ENCODE peak calls at places on chromosomes 1 and 21, in eight cellular contexts. L is mammary epithelial cell, I is HCT116, Y is colonic mucosa, Q is kidney, A is suprapubic skin, U is AG04450, R is transverse colon. B is an unnamed sample.

GRCh38 chr1:172429324-172430127 is 9.0 kb downstream of the C1orf105 start:
- DNase-seq in L (peak), I (peak), Y (peak), Q (no peak), A (no peak), U (no peak), R (peak), B (no peak)

GRCh38 chr1:213050745-213051126 is 305 bp upstream of the RPS6KC1 start:
- DNase-seq in L (no peak), I (no peak), Y (no peak), Q (no peak), A (no peak), U (no peak), R (no peak), B (no peak)

GRCh38 chr1:60280764-60281278 is 207.3 kb upstream of the C1orf87 start:
- DNase-seq in L (no peak), I (no peak), Y (no peak), Q (no peak), A (no peak), U (no peak), R (no peak), B (no peak)

GRCh38 chr1:5408401-5408800 is 583.8 kb downstream of the NPHP4 start:
- DNase-seq in L (no peak), I (no peak), Y (no peak), Q (no peak), A (no peak), U (no peak), R (no peak), B (no peak)

GRCh38 chr1:60823151-60823550 is 259.2 kb upstream of the NFIA start:
- DNase-seq in L (no peak), I (no peak), Y (no peak), Q (no peak), A (no peak), U (no peak), R (no peak), B (no peak)

GRCh38 chr1:231817813-231818212 is 191.2 kb downstream of the DISC1 start:
- DNase-seq in L (no peak), I (no peak), Y (no peak), Q (no peak), A (no peak), U (no peak), R (no peak), B (no peak)

GRCh38 chr1:183097438-183098051 is 74.3 kb downstream of the LAMC1 start:
- DNase-seq in L (peak), I (no peak), Y (no peak), Q (no peak), A (no peak), U (peak), R (no peak), B (no peak)

GRCh38 chr1:33141781-33142180 is 40.1 kb downstream of the TRIM62 start:
- DNase-seq in L (no peak), I (no peak), Y (no peak), Q (no peak), A (no peak), U (no peak), R (no peak), B (no peak)

GRCh38 chr1:217088521-217089221 is 365.4 kb upstream of the ESRRG start:
- DNase-seq in L (no peak), I (no peak), Y (no peak), Q (no peak), A (no peak), U (no peak), R (no peak), B (no peak)

GRCh38 chr1:114130846-114131525 is 22.7 kb downstream of the SYT6 start:
- DNase-seq in L (peak), I (no peak), Y (no peak), Q (no peak), A (no peak), U (no peak), R (no peak), B (no peak)

GRCh38 chr21:33897098-33897497 is 18.5 kb downstream of the ATP5PO start:
- DNase-seq in L (no peak), I (no peak), Y (no peak), Q (no peak), A (no peak), U (no peak), R (no peak), B (no peak)

GRCh38 chr21:26177187-26177586 is 6.6 kb upstream of the APP start:
- DNase-seq in L (peak), I (no peak), Y (no peak), Q (no peak), A (no peak), U (no peak), R (no peak), B (no peak)

GRCh38 chr1:65256860-65257719 is 52.3 kb upstream of the DNAJC6 start:
- DNase-seq in L (no peak), I (no peak), Y (no peak), Q (no peak), A (no peak), U (no peak), R (no peak), B (no peak)

GRCh38 chr1:165284471-165284870 is 72.0 kb downstream of the LMX1A start:
- DNase-seq in L (no peak), I (no peak), Y (peak), Q (no peak), A (no peak), U (no peak), R (no peak), B (no peak)

GRCh38 chr21:37915941-37916794 is at the start of gene KCNJ6:
- DNase-seq in L (peak), I (no peak), Y (no peak), Q (no peak), A (no peak), U (no peak), R (no peak), B (peak)

GRCh38 chr1:35476099-35476674 is 81.0 kb downstream of the KIAA0319L start:
- DNase-seq in L (no peak), I (no peak), Y (no peak), Q (no peak), A (no peak), U (no peak), R (no peak), B (no peak)

GRCh38 chr21:15063081-15063820 is 1.5 kb downstream of the NRIP1 start:
- DNase-seq in L (peak), I (no peak), Y (peak), Q (no peak), A (no peak), U (no peak), R (no peak), B (no peak)

GRCh38 chr1:212760126-212760823 is 31.3 kb downstream of the NSL1 start:
- DNase-seq in L (no peak), I (no peak), Y (no peak), Q (no peak), A (no peak), U (no peak), R (peak), B (peak)

DNA sequence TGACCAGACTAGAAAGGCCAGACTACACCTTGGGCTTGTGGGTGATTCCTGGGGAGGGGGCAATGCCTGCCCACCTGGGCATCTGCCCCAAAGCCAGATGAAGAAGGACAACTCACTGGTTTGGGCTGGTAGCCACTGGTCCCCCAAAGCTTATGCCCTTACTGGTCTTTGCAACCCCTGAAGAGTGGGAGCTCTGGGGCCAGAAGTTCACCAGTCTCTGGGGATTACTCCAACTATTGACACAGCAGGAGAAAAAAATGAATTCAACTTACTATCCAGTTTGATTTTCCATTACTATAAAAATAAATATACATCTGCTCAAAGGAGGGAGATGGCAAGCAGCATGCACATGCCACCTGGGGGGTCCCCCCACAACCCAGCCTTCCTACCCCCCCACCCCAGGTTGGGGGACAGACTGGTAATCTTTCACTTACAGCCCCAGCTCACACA is 2.6 kb downstream of the AHDC1 start:
- DNase-seq in L (no peak), I (no peak), Y (no peak), Q (no peak), A (no peak), U (no peak), R (no peak), B (no peak)
- H3K4me3 ChIP-seq in L (peak), I (no peak), Y (peak), Q (peak), A (peak), U (peak), R (no peak), B (no peak)

GRCh38 chr1:18147672-18148071 is 40.1 kb downstream of the IGSF21 start:
- DNase-seq in L (no peak), I (no peak), Y (no peak), Q (no peak), A (no peak), U (no peak), R (no peak), B (no peak)
- H3K27ac ChIP-seq in L (no peak), I (no peak), Y (no peak), Q (no peak), A (no peak), U (no peak), R (no peak), B (no peak)

DNA sequence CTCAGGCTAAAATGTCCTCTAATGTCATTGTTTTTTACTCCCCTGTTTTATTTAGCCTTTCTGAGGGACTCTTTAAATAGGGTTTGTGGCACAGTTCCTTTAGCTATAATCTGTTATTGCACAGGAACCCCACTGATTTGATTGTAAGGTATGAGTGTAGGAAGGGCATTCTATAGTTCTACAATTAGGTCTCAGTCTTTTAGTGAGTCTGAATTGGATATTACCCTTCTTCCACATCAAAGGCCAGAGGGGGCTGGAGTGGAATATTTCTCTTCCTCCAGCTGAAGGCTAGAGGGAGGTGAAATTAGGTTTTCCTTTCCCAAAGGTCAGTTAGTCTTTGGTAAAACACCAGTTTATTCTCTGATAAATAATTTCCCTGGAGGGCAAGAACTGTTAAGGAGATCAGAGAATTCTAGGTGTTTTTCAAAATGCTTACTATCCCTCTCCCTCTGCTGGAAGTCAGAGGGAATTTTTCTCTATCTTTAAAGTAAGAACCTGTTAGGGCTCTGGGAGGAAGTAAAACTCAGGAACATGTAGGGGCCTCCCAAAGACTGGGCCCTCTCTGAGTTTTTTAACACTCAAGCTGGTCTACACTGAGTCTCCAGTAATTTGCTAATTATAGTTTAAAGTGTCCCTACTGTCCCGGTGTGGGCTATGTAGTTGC is 176.3 kb upstream of the ZNHIT6 start:
- DNase-seq in L (no peak), I (no peak), Y (no peak), Q (no peak), A (no peak), U (no peak), R (no peak), B (no peak)
- TF ChIP-seq CTCF in L (peak), I (peak), Y (peak), Q (peak), A (no peak), U (peak), R (peak), B (no peak)

GRCh38 chr21:29056538-29057050 is 16.9 kb downstream of the CCT8 start:
- DNase-seq in L (no peak), I (no peak), Y (no peak), Q (no peak), A (no peak), U (no peak), R (no peak), B (no peak)

GRCh38 chr21:29053011-29053553 is 20.4 kb downstream of the CCT8 start:
- DNase-seq in L (no peak), I (no peak), Y (no peak), Q (no peak), A (no peak), U (no peak), R (no peak), B (no peak)

GRCh38 chr21:29053656-29054055 is 19.8 kb downstream of the CCT8 start:
- DNase-seq in L (no peak), I (no peak), Y (no peak), Q (no peak), A (no peak), U (peak), R (no peak), B (no peak)

GRCh38 chr21:29055080-29055479 is 18.4 kb downstream of the CCT8 start:
- DNase-seq in L (no peak), I (no peak), Y (no peak), Q (no peak), A (no peak), U (no peak), R (no peak), B (no peak)

GRCh38 chr21:29056005-29056404 is 17.4 kb downstream of the CCT8 start:
- DNase-seq in L (no peak), I (no peak), Y (no peak), Q (no peak), A (no peak), U (no peak), R (no peak), B (no peak)
- H3K4me3 ChIP-seq in L (no peak), I (no peak), Y (no peak), Q (no peak), A (no peak), U (no peak), R (no peak), B (no peak)

DNA sequence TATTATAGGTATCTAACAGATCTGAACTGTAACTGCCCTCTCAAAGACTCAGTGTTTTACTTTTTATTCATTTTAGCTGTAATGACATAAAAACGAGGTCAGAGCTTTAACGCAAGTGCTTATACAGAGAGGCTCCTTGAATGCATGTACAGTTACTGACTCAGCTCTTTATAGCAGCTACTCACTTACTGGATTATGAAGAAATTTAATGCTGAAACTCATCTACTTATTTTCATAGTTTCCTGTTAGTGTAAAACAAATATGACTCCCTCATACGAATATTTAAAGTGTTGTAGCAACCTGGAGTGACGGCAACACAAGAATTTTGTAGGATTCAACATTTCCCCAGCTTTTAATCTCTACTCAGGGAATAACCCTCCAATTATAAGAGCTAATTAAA is 32.7 kb downstream of the ADSS2 start:
- DNase-seq in L (no peak), I (no peak), Y (no peak), Q (no peak), A (no peak), U (no peak), R (no peak), B (no peak)
- H3K27ac ChIP-seq in L (no peak), I (no peak), Y (no peak), Q (no peak), A (no peak), U (no peak), R (no peak), B (no peak)

DNA sequence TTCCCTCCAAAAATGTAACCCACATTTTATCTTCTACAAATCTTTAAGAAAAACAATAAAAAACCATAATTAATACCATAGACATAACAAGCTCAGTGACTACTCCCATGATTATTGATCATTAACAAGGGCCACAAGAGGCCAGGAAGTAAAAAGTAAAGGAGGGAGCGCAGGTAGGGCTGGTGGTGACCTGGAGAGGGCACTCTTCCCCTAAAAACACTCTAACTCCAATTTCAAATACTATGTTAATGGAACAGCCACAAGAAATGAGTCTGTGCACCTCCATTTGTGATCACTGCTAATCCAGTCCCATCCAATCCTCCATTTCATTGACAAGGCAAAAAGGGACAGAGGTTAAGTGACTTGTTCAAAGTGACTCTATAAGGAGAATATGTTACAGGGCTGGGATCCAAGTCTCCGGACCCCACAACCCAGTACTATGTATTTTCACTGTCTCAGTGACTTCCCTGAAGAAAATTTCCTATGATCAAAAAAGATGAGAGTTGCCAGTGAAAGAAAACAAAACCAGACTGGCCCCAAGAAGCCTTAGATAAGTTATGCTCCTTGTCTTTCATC is 41.2 kb upstream of the CFAP298 start:
- DNase-seq in L (peak), I (peak), Y (no peak), Q (no peak), A (no peak), U (no peak), R (no peak), B (peak)
- TF ChIP-seq CTCF in L (peak), I (peak), Y (peak), Q (peak), A (peak), U (peak), R (peak), B (peak)

GRCh38 chr1:236808005-236808404 is 12.9 kb downstream of the MTR start:
- DNase-seq in L (no peak), I (no peak), Y (no peak), Q (no peak), A (no peak), U (no peak), R (no peak), B (no peak)
- H3K4me3 ChIP-seq in L (no peak), I (no peak), Y (no peak), Q (peak), A (no peak), U (no peak), R (no peak), B (no peak)

GRCh38 chr21:43923391-43923790 is 58.4 kb downstream of the AGPAT3 start:
- DNase-seq in L (no peak), I (no peak), Y (no peak), Q (peak), A (no peak), U (no peak), R (no peak), B (no peak)

GRCh38 chr21:43925609-43926008 is 60.6 kb downstream of the AGPAT3 start:
- DNase-seq in L (peak), I (no peak), Y (no peak), Q (peak), A (no peak), U (no peak), R (no peak), B (no peak)

GRCh38 chr21:43926196-43926595 is 61.2 kb downstream of the AGPAT3 start:
- DNase-seq in L (no peak), I (no peak), Y (no peak), Q (peak), A (no peak), U (no peak), R (no peak), B (no peak)

GRCh38 chr21:43924421-43925095 is 59.5 kb downstream of the AGPAT3 start:
- DNase-seq in L (no peak), I (no peak), Y (no peak), Q (peak), A (no peak), U (no peak), R (no peak), B (no peak)

DNA sequence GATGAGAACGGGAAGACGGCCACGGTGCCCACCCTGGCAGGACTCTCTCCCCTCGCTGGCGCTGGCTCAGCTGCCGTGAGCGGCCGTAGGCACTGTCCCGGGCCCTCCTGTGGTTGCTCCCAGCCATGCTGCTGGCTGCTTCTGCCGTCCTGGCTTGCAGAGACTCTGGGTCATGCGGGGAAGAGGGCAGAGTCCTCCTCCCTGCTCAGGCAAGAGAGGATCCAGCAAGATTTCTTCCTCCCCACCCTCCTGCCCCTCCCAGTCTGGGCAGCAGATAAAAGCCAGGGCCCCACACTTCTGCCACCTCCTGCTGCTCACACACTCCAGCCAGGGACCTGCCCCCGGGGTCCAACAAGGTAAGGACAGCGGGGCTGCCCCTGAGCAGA is 60.1 kb downstream of the AGPAT3 start:
- DNase-seq in L (peak), I (no peak), Y (peak), Q (peak), A (no peak), U (no peak), R (peak), B (no peak)
- H3K27ac ChIP-seq in L (no peak), I (no peak), Y (no peak), Q (peak), A (peak), U (no peak), R (peak), B (peak)

DNA sequence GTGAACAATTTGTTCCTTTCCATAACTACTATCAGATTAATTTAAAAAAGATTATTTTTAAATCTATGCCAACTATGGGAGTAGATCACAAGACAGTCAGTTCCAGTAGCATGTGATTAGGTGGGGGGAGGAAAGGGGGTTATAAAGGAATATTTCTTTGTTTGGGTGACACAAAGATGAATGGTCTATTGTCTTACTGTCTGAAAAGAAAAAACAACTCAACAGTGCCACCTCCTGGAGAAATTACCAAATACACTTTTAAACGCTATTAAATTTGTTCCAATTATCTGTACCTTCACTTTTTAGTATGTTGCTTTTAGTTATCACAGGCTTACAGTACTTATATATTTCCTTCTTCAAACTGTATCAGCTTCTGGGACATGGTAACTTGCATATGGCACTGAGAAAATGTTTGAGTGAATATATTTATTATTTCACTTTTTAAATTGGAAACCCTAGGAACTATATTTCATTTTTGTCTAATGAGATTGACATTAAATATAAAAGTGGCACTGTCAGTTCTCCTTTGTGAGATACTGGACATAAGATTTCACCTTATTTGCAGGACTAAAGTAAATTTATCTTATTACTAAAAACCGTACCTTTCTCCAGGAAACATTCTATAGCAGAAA is 1.7 kb upstream of the SORT1 start:
- DNase-seq in L (peak), I (peak), Y (peak), Q (no peak), A (no peak), U (peak), R (no peak), B (peak)
- TF ChIP-seq CTCF in L (peak), I (peak), Y (peak), Q (peak), A (peak), U (peak), R (peak), B (peak)

B was measured in WERI-Rb-1.